ENCODE peak calls at places on chromosomes 12 and 14, in six cellular contexts. One of them, this sample, is unnamed.

GRCh38 chr12:116026346-116026745 is 251.1 kb downstream of the MED13L start:
- DNase-seq in SHP77: no peak
- DNase-seq in NCI-H1417 treated with DMSO at 0.1 percent for 48 hours: no peak
- DNase-seq in stimulated activated CD4-positive, alpha-beta T cell treated with anti-CD3 and anti-CD28 coated beads, Interleukin-1b, Interleukin-23, amount 100 ng/mL, for 24 hours: no peak
- DNase-seq in thyroid gland: no peak
- DNase-seq in stimulated activated CD8-positive, alpha-beta memory T cell treated with anti-CD3 and anti-CD28 coated beads, Interleukin-2, amount 100 ng/mL, for 1 hour: no peak
- DNase-seq in this sample: no peak

GRCh38 chr12:128387811-128388422 is 120.9 kb downstream of the TMEM132C start:
- DNase-seq in SHP77: peak; percentile 58
- DNase-seq in NCI-H1417 treated with DMSO at 0.1 percent for 48 hours: no peak
- DNase-seq in stimulated activated CD4-positive, alpha-beta T cell treated with anti-CD3 and anti-CD28 coated beads, Interleukin-1b, Interleukin-23, amount 100 ng/mL, for 24 hours: peak; percentile 14
- DNase-seq in thyroid gland: no peak
- DNase-seq in stimulated activated CD8-positive, alpha-beta memory T cell treated with anti-CD3 and anti-CD28 coated beads, Interleukin-2, amount 100 ng/mL, for 1 hour: no peak
- DNase-seq in this sample: peak; percentile 67

GRCh38 chr12:12807970-12808702 is 5.0 kb upstream of the DDX47 start:
- DNase-seq in SHP77: no peak
- DNase-seq in NCI-H1417 treated with DMSO at 0.1 percent for 48 hours: no peak
- DNase-seq in stimulated activated CD4-positive, alpha-beta T cell treated with anti-CD3 and anti-CD28 coated beads, Interleukin-1b, Interleukin-23, amount 100 ng/mL, for 24 hours: peak; percentile 10
- DNase-seq in thyroid gland: peak; percentile 39
- DNase-seq in stimulated activated CD8-positive, alpha-beta memory T cell treated with anti-CD3 and anti-CD28 coated beads, Interleukin-2, amount 100 ng/mL, for 1 hour: no peak
- DNase-seq in this sample: peak; percentile 17

GRCh38 chr12:12903642-12904609 is 12.6 kb downstream of the GPRC5A start:
- DNase-seq in SHP77: no peak
- DNase-seq in NCI-H1417 treated with DMSO at 0.1 percent for 48 hours: no peak
- DNase-seq in stimulated activated CD4-positive, alpha-beta T cell treated with anti-CD3 and anti-CD28 coated beads, Interleukin-1b, Interleukin-23, amount 100 ng/mL, for 24 hours: no peak
- DNase-seq in thyroid gland: no peak
- DNase-seq in stimulated activated CD8-positive, alpha-beta memory T cell treated with anti-CD3 and anti-CD28 coated beads, Interleukin-2, amount 100 ng/mL, for 1 hour: no peak
- DNase-seq in this sample: no peak

GRCh38 chr14:77037886-77038511 is 9.5 kb upstream of the IRF2BPL start:
- DNase-seq in SHP77: peak; percentile 59
- DNase-seq in NCI-H1417 treated with DMSO at 0.1 percent for 48 hours: no peak
- DNase-seq in stimulated activated CD4-positive, alpha-beta T cell treated with anti-CD3 and anti-CD28 coated beads, Interleukin-1b, Interleukin-23, amount 100 ng/mL, for 24 hours: peak; percentile 59
- DNase-seq in thyroid gland: peak; percentile 31
- DNase-seq in stimulated activated CD8-positive, alpha-beta memory T cell treated with anti-CD3 and anti-CD28 coated beads, Interleukin-2, amount 100 ng/mL, for 1 hour: peak; percentile 39
- DNase-seq in this sample: no peak

GRCh38 chr14:23910081-23910875 is 43.3 kb upstream of the DHRS4 start:
- DNase-seq in SHP77: peak; percentile 47
- DNase-seq in NCI-H1417 treated with DMSO at 0.1 percent for 48 hours: no peak
- DNase-seq in stimulated activated CD4-positive, alpha-beta T cell treated with anti-CD3 and anti-CD28 coated beads, Interleukin-1b, Interleukin-23, amount 100 ng/mL, for 24 hours: peak; percentile 11
- DNase-seq in thyroid gland: peak; percentile 53
- DNase-seq in stimulated activated CD8-positive, alpha-beta memory T cell treated with anti-CD3 and anti-CD28 coated beads, Interleukin-2, amount 100 ng/mL, for 1 hour: no peak
- DNase-seq in this sample: peak; percentile 76

GRCh38 chr12:57080855-57081254 is 2.3 kb upstream of the NEMP1 start:
- DNase-seq in SHP77: no peak
- DNase-seq in NCI-H1417 treated with DMSO at 0.1 percent for 48 hours: no peak
- DNase-seq in stimulated activated CD4-positive, alpha-beta T cell treated with anti-CD3 and anti-CD28 coated beads, Interleukin-1b, Interleukin-23, amount 100 ng/mL, for 24 hours: no peak
- DNase-seq in thyroid gland: no peak
- DNase-seq in stimulated activated CD8-positive, alpha-beta memory T cell treated with anti-CD3 and anti-CD28 coated beads, Interleukin-2, amount 100 ng/mL, for 1 hour: no peak
- DNase-seq in this sample: no peak

GRCh38 chr14:101482066-101482465 is 79.2 kb upstream of the DIO3 start:
- DNase-seq in SHP77: no peak
- DNase-seq in NCI-H1417 treated with DMSO at 0.1 percent for 48 hours: no peak
- DNase-seq in stimulated activated CD4-positive, alpha-beta T cell treated with anti-CD3 and anti-CD28 coated beads, Interleukin-1b, Interleukin-23, amount 100 ng/mL, for 24 hours: no peak
- DNase-seq in thyroid gland: no peak
- DNase-seq in stimulated activated CD8-positive, alpha-beta memory T cell treated with anti-CD3 and anti-CD28 coated beads, Interleukin-2, amount 100 ng/mL, for 1 hour: no peak
- DNase-seq in this sample: no peak

This sample was measured in body of pancreas.